ENCODE peak calls at places on chromosomes 16 and 17, in eight cellular contexts. O, F, T, Q, R, X, P and Y are unnamed samples.

GRCh38 chr17:49789278-49789578 is 747 bp downstream of the KAT7 start:
- DNase-seq in F (no peak), P (no peak), Q (no peak), T (no peak), O (no peak), R (no peak), X (no peak), Y (no peak)

GRCh38 chr16:86740817-86741799 is 162.8 kb downstream of the FOXL1 start:
- DNase-seq in X (peak; percentile 78), R (no peak), T (no peak), Q (no peak), F (peak; percentile 59), O (peak; percentile 78), P (no peak), Y (no peak)

GRCh38 chr17:32286518-32286900 is 20.9 kb downstream of the RHBDL3 start:
- DNase-seq in Q (no peak), X (no peak), T (peak; percentile 12), R (no peak), O (no peak), F (no peak), P (no peak), Y (no peak)

GRCh38 chr17:17059301-17059890 is 17.1 kb downstream of the MPRIP start:
- DNase-seq in O (no peak), Q (no peak), R (no peak), P (no peak), T (no peak), F (no peak), X (peak; percentile 10), Y (no peak)

GRCh38 chr16:67169642-67170167 is 633 bp upstream of the NOL3 start:
- DNase-seq in Q (no peak), P (no peak), X (no peak), R (peak; percentile 88), O (no peak), T (peak; percentile 69), F (peak; percentile 43), Y (no peak)

GRCh38 chr17:50909765-50910661 is 43.9 kb upstream of the TOB1 start:
- DNase-seq in F (no peak), Q (no peak), X (no peak), O (no peak), T (peak; percentile 94), P (no peak), R (no peak), Y (no peak)

GRCh38 chr16:79168321-79168720 is 432.2 kb downstream of the MAF start:
- DNase-seq in X (no peak), Q (no peak), O (no peak), T (no peak), F (no peak), R (no peak), P (no peak), Y (no peak)

GRCh38 chr16:86917471-86918365 is 339.4 kb downstream of the FOXL1 start:
- DNase-seq in P (no peak), F (no peak), R (no peak), Q (no peak), X (no peak), T (no peak), O (no peak), Y (no peak)

GRCh38 chr17:69501591-69502468 is 87.3 kb downstream of the MAP2K6 start:
- DNase-seq in P (peak; percentile 51), F (peak; percentile 83), R (no peak), O (peak; percentile 46), Q (peak; percentile 92), T (peak; percentile 4), X (peak; percentile 27), Y (no peak)

GRCh38 chr16:85366031-85366763 is 246.9 kb upstream of the GSE1 start:
- DNase-seq in R (peak; percentile 63), T (no peak), P (peak; percentile 24), O (no peak), F (peak; percentile 26), Q (peak; percentile 81), X (no peak), Y (no peak)

GRCh38 chr17:76772842-76773521 is 35.1 kb downstream of the MFSD11 start:
- DNase-seq in T (peak; percentile 71), O (no peak), R (no peak), X (peak; percentile 38), F (peak; percentile 97), P (no peak), Q (no peak), Y (no peak)

GRCh38 chr16:53417011-53417410 is 17.3 kb upstream of the RBL2 start:
- DNase-seq in O (no peak), P (no peak), F (peak; percentile 89), R (no peak), X (no peak), Q (no peak), T (no peak), Y (no peak)

GRCh38 chr17:40953876-40954275 is 12.9 kb downstream of the KRT39 start:
- DNase-seq in P (no peak), F (peak; percentile 36), R (no peak), Q (no peak), X (no peak), T (no peak), O (no peak), Y (no peak)

GRCh38 chr16:1900452-1900774 is 17.8 kb downstream of the HS3ST6 start:
- DNase-seq in R (no peak), Q (peak; percentile 92), O (no peak), P (no peak), F (no peak), T (no peak), X (no peak), Y (peak; percentile 29)

GRCh38 chr16:75267631-75268264 is 16.3 kb upstream of the BCAR1 start:
- DNase-seq in O (no peak), T (no peak), R (no peak), X (peak; percentile 91), Q (peak; percentile 94), F (peak; percentile 65), P (no peak), Y (peak; percentile 84)

GRCh38 chr16:72482695-72483094 is 310.7 kb upstream of the PMFBP1 start:
- DNase-seq in F (peak; percentile 13), X (no peak), T (no peak), P (no peak), O (no peak), Q (no peak), R (no peak), Y (no peak)

GRCh38 chr16:67013823-67014640 is 14.9 kb upstream of the CBFB start:
- DNase-seq in P (peak; percentile 70), Q (peak; percentile 60), T (peak; percentile 91), X (peak; percentile 85), R (peak; percentile 68), F (peak; percentile 53), O (no peak), Y (peak; percentile 94)

GRCh38 chr17:35568561-35568960 is 7.9 kb upstream of the SLFN14 start:
- DNase-seq in R (no peak), O (no peak), T (peak; percentile 68), Q (no peak), F (peak; percentile 60), P (no peak), X (no peak), Y (no peak)

GRCh38 chr16:47234-47633 is 6.2 kb downstream of the POLR3K start:
- DNase-seq in F (no peak), O (no peak), P (no peak), Q (no peak), X (no peak), R (no peak), T (no peak), Y (peak; percentile 19)